ENCODE peak calls at places on chromosomes 6 and 20, in eight cellular contexts. K is HEK293T; J is mesendoderm; U is IMR-90; V is activated naive CD8-positive, alpha-beta T cell treated with anti-CD3 and anti-CD28 coated beads for 36 hours; H is SHP77; Q is T-helper 17 cell; B is putamen. X is an unnamed sample.

GRCh38 chr6:156423075-156423474 is 354.1 kb upstream of the ARID1B start:
- DNase-seq in U (no peak), Q (no peak), K (no peak), B (no peak), H (no peak), V (no peak), J (no peak), X (no peak)

GRCh38 chr20:5078399-5078958 is 41.3 kb downstream of the PCNA start:
- DNase-seq in B (peak), V (peak), H (no peak), Q (peak), K (no peak), J (no peak), U (peak), X (peak)

GRCh38 chr6:122817766-122818165 is 28.7 kb downstream of the SMPDL3A start:
- DNase-seq in U (no peak), V (no peak), Q (no peak), K (no peak), B (no peak), H (peak), J (no peak), X (no peak)

GRCh38 chr6:108945686-108946158 is 97.5 kb downstream of the ARMC2 start:
- DNase-seq in K (no peak), V (no peak), Q (no peak), B (peak), U (no peak), H (peak), J (no peak), X (peak)

GRCh38 chr20:29419378-29419777 is 1838.1 kb upstream of the DEFB115 start:
- DNase-seq in J (no peak), H (no peak), U (no peak), B (no peak), K (no peak), Q (no peak), V (no peak), X (no peak)

GRCh38 chr20:32672315-32672981 is 1.3 kb downstream of the C20orf203 start:
- DNase-seq in H (peak), K (no peak), Q (no peak), V (no peak), J (peak), U (no peak), B (no peak), X (peak)

GRCh38 chr6:97465877-97466710 is 183.1 kb upstream of the MMS22L start:
- DNase-seq in J (peak), H (no peak), Q (no peak), B (no peak), K (no peak), V (no peak), U (no peak), X (peak)

GRCh38 chr6:154606457-154606856 is 96.0 kb upstream of the CNKSR3 start:
- DNase-seq in Q (peak), K (no peak), J (no peak), U (no peak), V (peak), B (no peak), H (no peak), X (no peak)

GRCh38 chr6:26194774-26195375 is 107.6 kb downstream of the HFE start:
- DNase-seq in J (no peak), V (no peak), Q (no peak), K (no peak), U (peak), B (no peak), H (no peak), X (no peak)